ENCODE peak calls at places on chromosomes 2 and 18, in nine cellular contexts. L is CD4-positive, CD25-positive, alpha-beta regulatory T cell; U is small intestine; I is cardiac muscle cell; D is CD8-positive, alpha-beta T cell; E is body of pancreas; S is psoas muscle; H is PC-3; F is upper lobe of right lung. B is an unnamed sample.

GRCh38 chr2:176126929-176127768 is 2.4 kb upstream of the HOXD8 start:
- DNase-seq in U (peak), I (peak), L (peak), D (peak), F (peak), E (peak), H (peak), S (peak), B (peak)

GRCh38 chr2:239291505-239292350 is 109.1 kb downstream of the HDAC4 start:
- DNase-seq in F (peak), I (no peak), H (no peak), D (no peak), E (no peak), U (no peak), S (no peak), L (no peak), B (no peak)

GRCh38 chr2:236875906-236876505 is 209.7 kb upstream of the COPS8 start:
- DNase-seq in S (peak), I (no peak), F (no peak), D (no peak), U (peak), H (peak), L (no peak), E (no peak), B (no peak)

GRCh38 chr2:233353769-233354499 is at the start of gene DGKD:
- DNase-seq in I (peak), U (peak), H (peak), D (peak), F (peak), L (peak), E (peak), S (peak), B (no peak)

GRCh38 chr2:69817739-69818494 is 11.5 kb upstream of the GMCL1 start:
- DNase-seq in S (no peak), F (no peak), H (no peak), U (no peak), D (no peak), I (peak), E (no peak), L (no peak), B (no peak)

GRCh38 chr2:73212448-73213176 is 1.4 kb upstream of the SMYD5 start:
- DNase-seq in D (peak), E (peak), L (peak), I (peak), H (peak), U (peak), S (peak), F (peak), B (peak)

GRCh38 chr2:177783835-177784448 is 288.6 kb downstream of the PDE11A start:
- DNase-seq in E (no peak), L (no peak), H (peak), F (no peak), D (no peak), S (no peak), I (peak), U (peak), B (peak)

GRCh38 chr18:62732631-62733030 is 17.3 kb downstream of the PHLPP1 start:
- DNase-seq in I (no peak), U (no peak), H (no peak), S (no peak), L (no peak), E (no peak), F (no peak), D (no peak), B (no peak)

GRCh38 chr2:234293973-234294372 is 202.9 kb downstream of the ARL4C start:
- DNase-seq in E (no peak), L (no peak), U (no peak), I (no peak), D (no peak), S (no peak), F (no peak), H (no peak), B (no peak)

GRCh38 chr2:61116302-61116701 is 45.7 kb upstream of the C2orf74 start:
- DNase-seq in S (no peak), E (no peak), U (no peak), I (no peak), L (no peak), D (no peak), F (no peak), H (no peak), B (no peak)

GRCh38 chr18:63137999-63138448 is 181.5 kb downstream of the BCL2 start:
- DNase-seq in H (no peak), D (peak), S (no peak), L (peak), U (peak), E (no peak), F (no peak), I (no peak), B (peak)

GRCh38 chr2:151097118-151097517 is 164.5 kb downstream of the RBM43 start:
- DNase-seq in S (no peak), E (no peak), H (no peak), F (no peak), L (no peak), U (no peak), I (no peak), D (no peak), B (no peak)

GRCh38 chr2:85714841-85715240 is 20.7 kb downstream of the GNLY start:
- DNase-seq in E (no peak), F (no peak), D (no peak), S (no peak), L (no peak), H (no peak), I (no peak), U (no peak), B (peak)
- H3K4me3 ChIP-seq in E (no peak), F (no peak), D (no peak), S (no peak), L (no peak), H (no peak), I (no peak), U (no peak), B (no peak)

GRCh38 chr2:31429759-31430438 is 15.4 kb upstream of the XDH start:
- DNase-seq in I (no peak), S (no peak), L (no peak), D (peak), E (peak), U (peak), F (no peak), H (peak), B (peak)
- H3K4me3 ChIP-seq in I (no peak), S (no peak), L (no peak), D (no peak), E (no peak), U (no peak), F (no peak), H (peak), B (no peak)

DNA sequence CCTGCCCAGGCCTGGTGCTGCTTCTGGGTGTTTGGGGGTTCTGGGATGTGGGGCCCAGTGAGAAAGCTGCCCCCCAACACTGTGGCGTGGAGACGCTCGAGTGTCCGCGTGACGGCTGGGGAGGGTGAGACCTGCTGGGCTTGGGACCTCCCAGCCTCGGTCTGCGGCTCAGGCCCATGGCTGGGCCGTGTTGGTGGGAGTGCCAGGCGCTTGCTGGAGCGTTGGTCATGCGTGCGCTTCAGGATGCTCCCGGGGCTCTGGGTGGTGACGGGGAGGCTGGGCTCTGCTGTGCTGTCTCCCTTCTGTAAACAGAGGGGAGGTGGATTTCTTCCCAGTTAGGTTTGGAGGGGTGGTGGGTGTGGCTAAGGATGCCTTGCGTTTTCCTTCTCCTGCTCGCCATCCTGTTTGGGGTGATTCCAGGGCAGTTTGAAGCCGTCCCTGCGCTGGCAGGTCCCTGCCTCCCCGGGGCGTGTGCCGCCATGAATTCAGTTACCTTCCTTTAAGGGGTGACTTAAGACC is 604 bp downstream of the GAL3ST2 start:
- DNase-seq in E (no peak), S (no peak), L (no peak), U (no peak), D (no peak), F (peak), H (no peak), I (no peak), B (no peak)
- H3K4me3 ChIP-seq in E (no peak), S (no peak), L (no peak), U (no peak), D (no peak), F (no peak), H (no peak), I (no peak), B (no peak)

GRCh38 chr2:15939556-15939853 is 845 bp upstream of the MYCN start:
- DNase-seq in S (peak), F (peak), U (no peak), L (peak), E (peak), D (no peak), I (no peak), H (peak), B (no peak)
- H3K4me3 ChIP-seq in S (peak), F (peak), U (peak), L (no peak), E (no peak), D (peak), I (peak), H (peak), B (peak)

DNA sequence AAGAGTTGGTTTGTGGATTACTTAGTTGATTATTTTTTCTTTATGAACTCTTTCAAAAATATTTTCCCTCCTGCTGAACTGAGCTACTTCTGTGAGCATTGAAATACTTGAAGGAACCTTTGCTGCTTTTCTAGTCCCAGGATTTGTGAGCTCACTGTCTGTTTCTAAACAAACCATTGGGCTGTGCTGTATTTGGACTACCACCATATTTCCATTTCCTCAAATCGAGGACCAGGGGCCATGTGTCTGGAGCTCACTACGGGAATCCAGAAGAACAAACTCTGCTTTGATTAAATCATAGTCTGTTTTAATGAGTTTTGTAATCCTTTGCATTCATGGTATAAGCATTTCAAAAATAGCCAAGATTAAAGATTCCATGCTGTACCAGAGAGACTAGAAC is 1.3 kb downstream of the MRPL33 start:
- DNase-seq in L (no peak), I (no peak), F (no peak), U (no peak), D (no peak), H (no peak), S (no peak), E (no peak), B (no peak)
- H3K4me3 ChIP-seq in L (peak), I (peak), F (peak), U (peak), D (no peak), H (peak), S (peak), E (peak), B (peak)

GRCh38 chr2:145731467-145731866 is 1211.5 kb upstream of the ZEB2 start:
- DNase-seq in S (no peak), I (no peak), E (no peak), H (no peak), D (no peak), F (no peak), U (no peak), L (no peak), B (no peak)

GRCh38 chr2:145724499-145724898 is 1204.6 kb upstream of the ZEB2 start:
- DNase-seq in D (no peak), L (no peak), F (no peak), S (no peak), H (no peak), I (peak), E (no peak), U (no peak), B (no peak)

GRCh38 chr2:145725876-145726275 is 1206.0 kb upstream of the ZEB2 start:
- DNase-seq in E (no peak), D (no peak), U (no peak), I (no peak), F (no peak), H (no peak), L (no peak), S (no peak), B (no peak)

GRCh38 chr2:145729993-145730770 is 1210.3 kb upstream of the ZEB2 start:
- DNase-seq in I (no peak), E (no peak), H (no peak), F (no peak), S (no peak), D (no peak), L (no peak), U (no peak), B (no peak)

DNA sequence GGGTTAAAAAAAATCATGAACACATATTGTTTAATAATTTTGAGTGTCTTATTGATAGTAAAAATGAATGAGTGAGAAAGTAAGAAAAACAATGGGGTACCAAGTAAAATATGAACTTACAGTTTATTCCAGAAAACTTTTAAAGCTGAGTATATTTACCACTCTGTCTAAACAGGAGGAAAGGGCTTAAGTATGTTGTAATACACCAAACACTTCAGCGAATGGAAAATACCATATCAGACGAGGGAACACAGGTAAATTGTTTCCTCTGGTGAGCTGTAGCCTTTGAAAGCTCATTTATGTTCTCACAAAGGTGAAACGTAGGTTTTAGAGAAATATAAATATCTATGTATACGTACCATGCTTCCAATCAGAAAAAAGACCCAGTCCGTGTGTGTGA is 1209.6 kb upstream of the ZEB2 start:
- DNase-seq in L (no peak), I (no peak), E (no peak), S (no peak), U (no peak), F (no peak), H (no peak), D (no peak), B (no peak)
- H3K4me3 ChIP-seq in L (no peak), I (no peak), E (no peak), S (no peak), U (no peak), F (no peak), H (no peak), D (no peak), B (no peak)

GRCh38 chr2:241560883-241561474 is 2.4 kb downstream of the BOK start:
- DNase-seq in E (peak), F (peak), U (no peak), S (no peak), L (no peak), I (peak), D (no peak), H (no peak), B (no peak)
- H3K4me3 ChIP-seq in E (no peak), F (peak), U (no peak), S (no peak), L (no peak), I (no peak), D (no peak), H (peak), B (no peak)

GRCh38 chr2:25160376-25160775 is 8.0 kb downstream of the POMC start:
- DNase-seq in I (no peak), D (no peak), S (no peak), F (peak), H (no peak), U (no peak), L (no peak), E (no peak), B (no peak)

GRCh38 chr2:25158096-25158852 is 10.1 kb downstream of the POMC start:
- DNase-seq in S (no peak), E (no peak), D (no peak), F (peak), I (no peak), U (no peak), H (no peak), L (no peak), B (no peak)

GRCh38 chr2:25161055-25161781 is 7.2 kb downstream of the POMC start:
- DNase-seq in I (peak), U (peak), H (no peak), L (peak), E (peak), D (peak), S (peak), F (peak), B (no peak)

GRCh38 chr2:25155401-25155800 is 13.0 kb downstream of the POMC start:
- DNase-seq in F (no peak), H (no peak), D (no peak), S (no peak), U (no peak), I (no peak), L (no peak), E (no peak), B (no peak)

GRCh38 chr2:25159947-25160346 is 8.4 kb downstream of the POMC start:
- DNase-seq in D (no peak), F (peak), E (no peak), H (no peak), I (peak), S (no peak), U (no peak), L (no peak), B (no peak)
- H3K4me3 ChIP-seq in D (no peak), F (no peak), E (no peak), H (no peak), I (no peak), S (no peak), U (no peak), L (no peak), B (no peak)

GRCh38 chr2:121075641-121076500 is 209.1 kb downstream of the TFCP2L1 start:
- DNase-seq in U (no peak), H (peak), E (no peak), F (no peak), I (peak), S (no peak), D (no peak), L (no peak), B (no peak)
- H3K4me3 ChIP-seq in U (no peak), H (peak), E (no peak), F (no peak), I (peak), S (peak), D (no peak), L (no peak), B (no peak)

DNA sequence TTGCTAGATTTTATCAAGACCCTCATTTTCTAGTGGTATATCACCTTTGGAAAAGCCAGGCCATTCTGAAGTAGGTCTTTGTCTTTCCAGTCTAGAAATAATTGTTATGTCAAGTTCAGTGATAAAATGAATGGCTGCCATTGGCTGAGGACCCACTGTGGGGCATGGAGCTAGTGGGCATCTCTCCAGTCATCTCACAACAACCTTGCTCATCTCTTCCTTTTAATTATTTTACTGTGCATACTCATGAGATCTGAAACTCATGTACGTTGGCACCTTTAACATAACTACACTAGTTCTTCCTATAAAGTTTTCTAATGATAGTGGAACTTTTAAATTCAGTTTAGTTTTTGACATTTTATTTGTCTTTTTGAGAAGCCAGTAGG is 240.9 kb downstream of the SLC8A1 start:
- DNase-seq in U (no peak), F (no peak), E (no peak), D (no peak), H (no peak), I (no peak), S (no peak), L (no peak), B (no peak)
- H3K4me3 ChIP-seq in U (no peak), F (no peak), E (no peak), D (no peak), H (no peak), I (no peak), S (no peak), L (no peak), B (no peak)